ENCODE peak calls at places on chromosomes 12 and 14, in five cellular contexts. One of them, this sample, is unnamed.

GRCh38 chr14:94559638-94560290 is 1.5 kb upstream of the SERPINA4 start:
- DNase-seq in bronchial epithelial cell: no peak
- DNase-seq in tibial artery: no peak
- DNase-seq in cardiac muscle cell: no peak
- DNase-seq in left ventricle myocardium inferior: no peak
- DNase-seq in this sample: no peak

GRCh38 chr12:21940972-21941521 is at the start of gene ABCC9:
- DNase-seq in tibial artery: peak
- DNase-seq in left ventricle myocardium inferior: peak
- DNase-seq in bronchial epithelial cell: peak
- DNase-seq in cardiac muscle cell: peak
- DNase-seq in this sample: peak

GRCh38 chr12:123043536-123044001 is 63.1 kb downstream of the ARL6IP4 start:
- DNase-seq in tibial artery: peak
- DNase-seq in bronchial epithelial cell: peak
- DNase-seq in left ventricle myocardium inferior: peak
- DNase-seq in cardiac muscle cell: peak
- DNase-seq in this sample: peak

GRCh38 chr14:24710403-24711063 is 76.5 kb upstream of the GZMB start:
- DNase-seq in left ventricle myocardium inferior: peak
- DNase-seq in cardiac muscle cell: peak
- DNase-seq in bronchial epithelial cell: peak
- DNase-seq in tibial artery: peak
- DNase-seq in this sample: peak

GRCh38 chr14:49019467-49020100 is 566.6 kb downstream of the RPS29 start:
- DNase-seq in cardiac muscle cell: no peak
- DNase-seq in left ventricle myocardium inferior: no peak
- DNase-seq in tibial artery: no peak
- DNase-seq in bronchial epithelial cell: no peak
- DNase-seq in this sample: no peak

GRCh38 chr14:80705241-80705980 is 236.1 kb downstream of the CEP128 start:
- DNase-seq in left ventricle myocardium inferior: no peak
- DNase-seq in tibial artery: no peak
- DNase-seq in bronchial epithelial cell: peak
- DNase-seq in cardiac muscle cell: no peak
- DNase-seq in this sample: no peak

GRCh38 chr12:52636592-52637258 is 15.3 kb downstream of the KRT2 start:
- DNase-seq in tibial artery: no peak
- DNase-seq in bronchial epithelial cell: no peak
- DNase-seq in cardiac muscle cell: no peak
- DNase-seq in left ventricle myocardium inferior: no peak
- DNase-seq in this sample: no peak

GRCh38 chr14:59657769-59658168 is 81.2 kb upstream of the CCDC175 start:
- DNase-seq in cardiac muscle cell: no peak
- DNase-seq in tibial artery: no peak
- DNase-seq in bronchial epithelial cell: no peak
- DNase-seq in left ventricle myocardium inferior: no peak
- DNase-seq in this sample: no peak

GRCh38 chr12:480831-481230 is 21.1 kb downstream of the B4GALNT3 start:
- DNase-seq in cardiac muscle cell: no peak
- DNase-seq in tibial artery: peak
- DNase-seq in bronchial epithelial cell: no peak
- DNase-seq in left ventricle myocardium inferior: no peak
- DNase-seq in this sample: no peak

GRCh38 chr14:104081951-104082464 is 3.5 kb upstream of the ASPG start:
- DNase-seq in tibial artery: no peak
- DNase-seq in left ventricle myocardium inferior: peak
- DNase-seq in bronchial epithelial cell: no peak
- DNase-seq in cardiac muscle cell: no peak
- DNase-seq in this sample: no peak

GRCh38 chr14:92633274-92633616 is 115.2 kb downstream of the LGMN start:
- DNase-seq in cardiac muscle cell: no peak
- DNase-seq in tibial artery: peak
- DNase-seq in left ventricle myocardium inferior: no peak
- DNase-seq in bronchial epithelial cell: no peak
- DNase-seq in this sample: no peak

GRCh38 chr12:123113038-123113437 is 37.9 kb downstream of the PITPNM2 start:
- DNase-seq in tibial artery: no peak
- DNase-seq in bronchial epithelial cell: no peak
- DNase-seq in cardiac muscle cell: no peak
- DNase-seq in left ventricle myocardium inferior: no peak
- DNase-seq in this sample: no peak

GRCh38 chr14:99562848-99563748 is 40.9 kb downstream of the CCDC85C start:
- DNase-seq in tibial artery: no peak
- DNase-seq in cardiac muscle cell: peak
- DNase-seq in bronchial epithelial cell: no peak
- DNase-seq in left ventricle myocardium inferior: peak
- DNase-seq in this sample: peak

GRCh38 chr14:59870277-59871165 is at the start of gene RTN1:
- DNase-seq in bronchial epithelial cell: peak
- DNase-seq in left ventricle myocardium inferior: peak
- DNase-seq in tibial artery: peak
- DNase-seq in cardiac muscle cell: peak
- DNase-seq in this sample: peak

GRCh38 chr14:96424104-96424989 is 32.4 kb downstream of the AK7 start:
- DNase-seq in cardiac muscle cell: peak
- DNase-seq in left ventricle myocardium inferior: no peak
- DNase-seq in tibial artery: peak
- DNase-seq in bronchial epithelial cell: peak
- DNase-seq in this sample: peak

GRCh38 chr12:75155962-75156361 is 53.7 kb downstream of the KCNC2 start:
- DNase-seq in left ventricle myocardium inferior: no peak
- DNase-seq in bronchial epithelial cell: no peak
- DNase-seq in tibial artery: no peak
- DNase-seq in cardiac muscle cell: peak
- DNase-seq in this sample: no peak

GRCh38 chr12:50739611-50740010 is 24.3 kb upstream of the ATF1 start:
- DNase-seq in cardiac muscle cell: no peak
- DNase-seq in bronchial epithelial cell: no peak
- DNase-seq in left ventricle myocardium inferior: no peak
- DNase-seq in tibial artery: no peak
- DNase-seq in this sample: no peak

GRCh38 chr12:109736552-109737108 is 23.0 kb downstream of the FAM222A start:
- DNase-seq in left ventricle myocardium inferior: peak
- DNase-seq in bronchial epithelial cell: peak
- DNase-seq in cardiac muscle cell: peak
- DNase-seq in tibial artery: peak
- DNase-seq in this sample: peak

GRCh38 chr12:16526693-16527092 is 79.3 kb downstream of the LMO3 start:
- DNase-seq in bronchial epithelial cell: peak
- DNase-seq in left ventricle myocardium inferior: no peak
- DNase-seq in cardiac muscle cell: no peak
- DNase-seq in tibial artery: no peak
- DNase-seq in this sample: no peak

GRCh38 chr12:74732801-74733200 is 195.2 kb downstream of the ATXN7L3B start:
- DNase-seq in cardiac muscle cell: peak
- DNase-seq in bronchial epithelial cell: no peak
- DNase-seq in tibial artery: no peak
- DNase-seq in left ventricle myocardium inferior: no peak
- DNase-seq in this sample: no peak

GRCh38 chr12:56032006-56032405 is 9.7 kb upstream of the RPS26 start:
- DNase-seq in left ventricle myocardium inferior: no peak
- DNase-seq in tibial artery: no peak
- DNase-seq in cardiac muscle cell: no peak
- DNase-seq in bronchial epithelial cell: no peak
- DNase-seq in this sample: no peak

GRCh38 chr12:18277196-18277595 is 15.9 kb downstream of the PIK3C2G start:
- DNase-seq in cardiac muscle cell: no peak
- DNase-seq in bronchial epithelial cell: no peak
- DNase-seq in left ventricle myocardium inferior: no peak
- DNase-seq in tibial artery: no peak
- DNase-seq in this sample: no peak

GRCh38 chr14:100295376-100296105 is 10.7 kb downstream of the SLC25A29 start:
- DNase-seq in cardiac muscle cell: no peak
- DNase-seq in left ventricle myocardium inferior: no peak
- DNase-seq in bronchial epithelial cell: no peak
- DNase-seq in tibial artery: no peak
- DNase-seq in this sample: no peak

GRCh38 chr14:50410921-50411320 is 14.2 kb upstream of the CDKL1 start:
- DNase-seq in cardiac muscle cell: no peak
- DNase-seq in left ventricle myocardium inferior: no peak
- DNase-seq in bronchial epithelial cell: no peak
- DNase-seq in tibial artery: no peak
- DNase-seq in this sample: no peak

GRCh38 chr14:91108941-91109611 is 4.8 kb upstream of the DGLUCY start:
- DNase-seq in cardiac muscle cell: no peak
- DNase-seq in bronchial epithelial cell: no peak
- DNase-seq in left ventricle myocardium inferior: no peak
- DNase-seq in tibial artery: peak
- DNase-seq in this sample: no peak

GRCh38 chr12:48765753-48766162 is 23.1 kb downstream of the ADCY6 start:
- DNase-seq in cardiac muscle cell: no peak
- DNase-seq in tibial artery: no peak
- DNase-seq in bronchial epithelial cell: no peak
- DNase-seq in left ventricle myocardium inferior: no peak
- DNase-seq in this sample: no peak

GRCh38 chr12:7756993-7757392 is 8.0 kb upstream of the NANOGNB start:
- DNase-seq in left ventricle myocardium inferior: no peak
- DNase-seq in bronchial epithelial cell: no peak
- DNase-seq in tibial artery: no peak
- DNase-seq in cardiac muscle cell: no peak
- DNase-seq in this sample: no peak

GRCh38 chr12:9043766-9044165 is 54.4 kb downstream of the KLRG1 start:
- DNase-seq in left ventricle myocardium inferior: no peak
- DNase-seq in cardiac muscle cell: no peak
- DNase-seq in bronchial epithelial cell: no peak
- DNase-seq in tibial artery: no peak
- DNase-seq in this sample: no peak

GRCh38 chr14:56487090-56487667 is 92.4 kb upstream of the TMEM260 start:
- DNase-seq in cardiac muscle cell: no peak
- DNase-seq in tibial artery: no peak
- DNase-seq in left ventricle myocardium inferior: no peak
- DNase-seq in bronchial epithelial cell: peak
- DNase-seq in this sample: no peak

GRCh38 chr14:56488306-56488705 is 91.3 kb upstream of the TMEM260 start:
- DNase-seq in bronchial epithelial cell: peak
- DNase-seq in tibial artery: no peak
- DNase-seq in left ventricle myocardium inferior: no peak
- DNase-seq in cardiac muscle cell: no peak
- DNase-seq in this sample: no peak

GRCh38 chr14:56487761-56488160 is 91.8 kb upstream of the TMEM260 start:
- DNase-seq in tibial artery: no peak
- DNase-seq in bronchial epithelial cell: peak
- DNase-seq in cardiac muscle cell: no peak
- DNase-seq in left ventricle myocardium inferior: no peak
- DNase-seq in this sample: no peak

GRCh38 chr14:56482306-56482705 is 97.3 kb upstream of the TMEM260 start:
- DNase-seq in cardiac muscle cell: peak
- DNase-seq in bronchial epithelial cell: peak
- DNase-seq in left ventricle myocardium inferior: no peak
- DNase-seq in tibial artery: no peak
- DNase-seq in this sample: peak
- TF ChIP-seq CTCF in cardiac muscle cell: peak
- TF ChIP-seq CTCF in bronchial epithelial cell: peak
- TF ChIP-seq CTCF in left ventricle myocardium inferior: no peak
- TF ChIP-seq CTCF in tibial artery: no peak
- TF ChIP-seq CTCF in this sample: peak

GRCh38 chr14:21990116-21990515 is 316.5 kb upstream of the OR4E1 start:
- DNase-seq in cardiac muscle cell: peak
- DNase-seq in left ventricle myocardium inferior: no peak
- DNase-seq in bronchial epithelial cell: peak
- DNase-seq in tibial artery: no peak
- DNase-seq in this sample: no peak

GRCh38 chr14:21989090-21989489 is 315.5 kb upstream of the OR4E1 start:
- DNase-seq in bronchial epithelial cell: no peak
- DNase-seq in cardiac muscle cell: no peak
- DNase-seq in tibial artery: no peak
- DNase-seq in left ventricle myocardium inferior: no peak
- DNase-seq in this sample: no peak

GRCh38 chr14:21985081-21985480 is 311.5 kb upstream of the OR4E1 start:
- DNase-seq in cardiac muscle cell: peak
- DNase-seq in left ventricle myocardium inferior: no peak
- DNase-seq in bronchial epithelial cell: peak
- DNase-seq in tibial artery: no peak
- DNase-seq in this sample: no peak

GRCh38 chr14:21988413-21988812 is 314.8 kb upstream of the OR4E1 start:
- DNase-seq in left ventricle myocardium inferior: no peak
- DNase-seq in tibial artery: no peak
- DNase-seq in cardiac muscle cell: no peak
- DNase-seq in bronchial epithelial cell: no peak
- DNase-seq in this sample: no peak

DNA sequence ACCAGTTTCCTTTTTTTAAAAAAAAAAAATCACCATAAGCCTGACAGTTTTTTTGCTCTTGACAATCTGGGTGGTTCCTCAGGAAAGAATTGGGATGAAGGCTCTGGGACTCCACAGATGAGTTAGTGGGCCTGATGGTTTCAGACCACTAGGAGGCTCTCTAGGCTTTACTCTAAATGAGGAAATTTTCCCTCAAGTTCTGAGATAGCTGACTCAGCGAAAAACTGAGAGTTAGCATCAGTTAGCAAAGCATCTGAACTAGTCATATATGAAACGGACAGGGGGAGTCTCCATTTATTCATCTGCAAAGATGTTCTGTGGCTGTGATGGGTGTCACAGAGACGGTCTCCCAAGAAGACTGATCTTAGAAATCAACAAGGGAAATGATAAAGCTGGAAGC is 314.3 kb upstream of the OR4E1 start:
- DNase-seq in cardiac muscle cell: peak
- DNase-seq in left ventricle myocardium inferior: no peak
- DNase-seq in bronchial epithelial cell: peak
- DNase-seq in tibial artery: no peak
- DNase-seq in this sample: peak
- TF ChIP-seq CTCF in cardiac muscle cell: peak
- TF ChIP-seq CTCF in left ventricle myocardium inferior: peak
- TF ChIP-seq CTCF in bronchial epithelial cell: peak
- TF ChIP-seq CTCF in tibial artery: no peak
- TF ChIP-seq CTCF in this sample: peak

GRCh38 chr12:47715393-47715876 is 9.6 kb upstream of the RPAP3 start:
- DNase-seq in left ventricle myocardium inferior: peak
- DNase-seq in bronchial epithelial cell: peak
- DNase-seq in cardiac muscle cell: peak
- DNase-seq in tibial artery: peak
- DNase-seq in this sample: peak
- TF ChIP-seq CTCF in left ventricle myocardium inferior: peak
- TF ChIP-seq CTCF in bronchial epithelial cell: peak
- TF ChIP-seq CTCF in cardiac muscle cell: peak
- TF ChIP-seq CTCF in tibial artery: peak
- TF ChIP-seq CTCF in this sample: peak

DNA sequence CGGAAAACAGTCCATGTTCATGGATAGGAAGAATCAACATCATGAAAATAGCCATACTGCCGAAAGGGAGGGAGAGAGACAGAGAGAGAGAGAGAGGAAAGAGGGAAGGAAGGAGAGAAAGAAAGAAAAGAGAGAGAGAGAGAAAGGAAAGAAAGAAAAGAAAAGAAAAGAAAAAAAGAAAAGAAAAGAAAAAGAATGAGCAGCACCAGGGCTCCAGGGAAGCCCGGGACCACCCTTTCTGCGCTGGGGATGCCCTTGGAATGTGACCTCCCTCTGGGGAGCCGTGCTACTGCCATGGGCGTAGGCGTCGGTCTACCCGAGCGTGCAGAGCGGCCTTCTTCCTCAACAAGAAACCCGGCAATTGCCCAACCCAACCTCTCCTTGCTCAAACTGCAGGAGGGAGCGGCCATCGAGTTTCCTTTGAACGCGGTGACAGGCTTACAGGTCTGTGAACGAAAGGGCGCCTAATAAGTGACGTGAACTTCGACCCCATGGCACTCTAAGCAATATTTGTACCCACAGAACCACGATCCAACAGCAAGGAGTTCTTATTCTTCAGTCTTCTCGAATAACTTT is 16.9 kb downstream of the OR6S1 start:
- DNase-seq in tibial artery: peak
- DNase-seq in cardiac muscle cell: peak
- DNase-seq in bronchial epithelial cell: peak
- DNase-seq in left ventricle myocardium inferior: peak
- DNase-seq in this sample: peak
- TF ChIP-seq CTCF in tibial artery: no peak
- TF ChIP-seq CTCF in cardiac muscle cell: no peak
- TF ChIP-seq CTCF in bronchial epithelial cell: no peak
- TF ChIP-seq CTCF in left ventricle myocardium inferior: no peak
- TF ChIP-seq CTCF in this sample: no peak